ENCODE peak calls at places on chromosomes 1 and 21, in six cellular contexts. One of them, this sample, is unnamed.

GRCh38 chr1:9589144-9589718 is 520 bp downstream of the TMEM201 start:
- DNase-seq in esophagus squamous epithelium: no peak
- DNase-seq in GM12891: peak; percentile 22
- DNase-seq in heart left ventricle: no peak
- DNase-seq in HCT116: no peak
- DNase-seq in uterus: peak; percentile 33
- DNase-seq in this sample: peak; percentile 63

GRCh38 chr1:204114606-204115005 is 37.2 kb downstream of the ETNK2 start:
- DNase-seq in HCT116: no peak
- DNase-seq in esophagus squamous epithelium: no peak
- DNase-seq in heart left ventricle: no peak
- DNase-seq in uterus: no peak
- DNase-seq in GM12891: no peak
- DNase-seq in this sample: no peak

GRCh38 chr1:4778056-4778455 is 123.6 kb downstream of the AJAP1 start:
- DNase-seq in HCT116: no peak
- DNase-seq in heart left ventricle: no peak
- DNase-seq in esophagus squamous epithelium: no peak
- DNase-seq in uterus: peak; percentile 16
- DNase-seq in GM12891: no peak
- DNase-seq in this sample: peak; percentile 6

GRCh38 chr21:16078382-16078781 is 348.6 kb downstream of the USP25 start:
- DNase-seq in HCT116: no peak
- DNase-seq in uterus: no peak
- DNase-seq in heart left ventricle: no peak
- DNase-seq in esophagus squamous epithelium: no peak
- DNase-seq in GM12891: no peak
- DNase-seq in this sample: no peak

GRCh38 chr1:241531195-241532172 is 694 bp upstream of the KMO start:
- DNase-seq in HCT116: peak; percentile 63
- DNase-seq in esophagus squamous epithelium: no peak
- DNase-seq in GM12891: no peak
- DNase-seq in heart left ventricle: no peak
- DNase-seq in uterus: no peak
- DNase-seq in this sample: peak; percentile 77

GRCh38 chr1:99645199-99645598 is 714 bp upstream of the PALMD start:
- DNase-seq in uterus: peak; percentile 20
- DNase-seq in HCT116: no peak
- DNase-seq in GM12891: no peak
- DNase-seq in heart left ventricle: peak; percentile 46
- DNase-seq in esophagus squamous epithelium: no peak
- DNase-seq in this sample: no peak

GRCh38 chr1:111739222-111739983 is at the start of gene INKA2:
- DNase-seq in esophagus squamous epithelium: peak; percentile 37
- DNase-seq in HCT116: peak; percentile 74
- DNase-seq in uterus: peak; percentile 87
- DNase-seq in heart left ventricle: peak; percentile 95
- DNase-seq in GM12891: peak; percentile 85
- DNase-seq in this sample: peak; percentile 88

GRCh38 chr21:42258150-42258884 is 39.4 kb downstream of the ABCG1 start:
- DNase-seq in HCT116: peak; percentile 31
- DNase-seq in GM12891: peak; percentile 93
- DNase-seq in uterus: peak; percentile 43
- DNase-seq in heart left ventricle: peak; percentile 69
- DNase-seq in esophagus squamous epithelium: peak; percentile 32
- DNase-seq in this sample: peak; percentile 81

GRCh38 chr1:182003025-182003725 is 58.3 kb downstream of the ZNF648 start:
- DNase-seq in uterus: no peak
- DNase-seq in HCT116: no peak
- DNase-seq in heart left ventricle: peak; percentile 57
- DNase-seq in GM12891: no peak
- DNase-seq in esophagus squamous epithelium: no peak
- DNase-seq in this sample: no peak

GRCh38 chr1:206679738-206680211 is 4.9 kb upstream of the MAPKAPK2 start:
- DNase-seq in GM12891: no peak
- DNase-seq in uterus: no peak
- DNase-seq in esophagus squamous epithelium: no peak
- DNase-seq in HCT116: no peak
- DNase-seq in heart left ventricle: no peak
- DNase-seq in this sample: no peak

GRCh38 chr21:45088729-45089128 is 14.3 kb downstream of the ADARB1 start:
- DNase-seq in esophagus squamous epithelium: no peak
- DNase-seq in uterus: no peak
- DNase-seq in heart left ventricle: no peak
- DNase-seq in HCT116: no peak
- DNase-seq in GM12891: no peak
- DNase-seq in this sample: no peak

GRCh38 chr1:240492832-240493440 is 119.0 kb downstream of the GREM2 start:
- DNase-seq in GM12891: no peak
- DNase-seq in heart left ventricle: no peak
- DNase-seq in esophagus squamous epithelium: no peak
- DNase-seq in HCT116: no peak
- DNase-seq in uterus: no peak
- DNase-seq in this sample: peak; percentile 34

GRCh38 chr1:234433563-234434285 is 45.3 kb downstream of the TARBP1 start:
- DNase-seq in HCT116: no peak
- DNase-seq in heart left ventricle: no peak
- DNase-seq in esophagus squamous epithelium: no peak
- DNase-seq in GM12891: no peak
- DNase-seq in uterus: no peak
- DNase-seq in this sample: peak; percentile 5

GRCh38 chr1:225447001-225447615 is 19.3 kb upstream of the LBR start:
- DNase-seq in GM12891: no peak
- DNase-seq in uterus: no peak
- DNase-seq in heart left ventricle: no peak
- DNase-seq in HCT116: no peak
- DNase-seq in esophagus squamous epithelium: no peak
- DNase-seq in this sample: no peak

GRCh38 chr1:66723985-66724384 is 28.3 kb upstream of the DYNLT5 start:
- DNase-seq in heart left ventricle: no peak
- DNase-seq in GM12891: no peak
- DNase-seq in esophagus squamous epithelium: no peak
- DNase-seq in HCT116: no peak
- DNase-seq in uterus: no peak
- DNase-seq in this sample: no peak

GRCh38 chr1:22540311-22540710 is 23.0 kb upstream of the EPHA8 start:
- DNase-seq in uterus: no peak
- DNase-seq in HCT116: no peak
- DNase-seq in GM12891: no peak
- DNase-seq in heart left ventricle: no peak
- DNase-seq in esophagus squamous epithelium: no peak
- DNase-seq in this sample: no peak

GRCh38 chr1:10795305-10796021 is 983 bp downstream of the CASZ1 start:
- DNase-seq in GM12891: no peak
- DNase-seq in HCT116: no peak
- DNase-seq in esophagus squamous epithelium: no peak
- DNase-seq in uterus: no peak
- DNase-seq in heart left ventricle: no peak
- DNase-seq in this sample: no peak

GRCh38 chr1:193356249-193356648 is 169.8 kb upstream of the B3GALT2 start:
- DNase-seq in uterus: no peak
- DNase-seq in GM12891: no peak
- DNase-seq in esophagus squamous epithelium: no peak
- DNase-seq in HCT116: no peak
- DNase-seq in heart left ventricle: peak; percentile 29
- DNase-seq in this sample: no peak

GRCh38 chr1:182698977-182699672 is 14.7 kb upstream of the RGS8 start:
- DNase-seq in esophagus squamous epithelium: no peak
- DNase-seq in heart left ventricle: no peak
- DNase-seq in GM12891: no peak
- DNase-seq in HCT116: no peak
- DNase-seq in uterus: peak; percentile 30
- DNase-seq in this sample: no peak

GRCh38 chr1:1665815-1666251 is 7.0 kb upstream of the CDK11B start:
- DNase-seq in GM12891: no peak
- DNase-seq in esophagus squamous epithelium: no peak
- DNase-seq in uterus: no peak
- DNase-seq in HCT116: no peak
- DNase-seq in heart left ventricle: no peak
- DNase-seq in this sample: peak; percentile 60

GRCh38 chr1:236141447-236142357 is 637 bp upstream of the GPR137B start:
- DNase-seq in GM12891: peak; percentile 60
- DNase-seq in heart left ventricle: no peak
- DNase-seq in esophagus squamous epithelium: no peak
- DNase-seq in HCT116: no peak
- DNase-seq in uterus: peak; percentile 31
- DNase-seq in this sample: peak; percentile 31

GRCh38 chr1:2425875-2426274 is 13.5 kb upstream of the PEX10 start:
- DNase-seq in HCT116: no peak
- DNase-seq in GM12891: no peak
- DNase-seq in uterus: no peak
- DNase-seq in heart left ventricle: no peak
- DNase-seq in esophagus squamous epithelium: no peak
- DNase-seq in this sample: no peak

GRCh38 chr1:110529011-110529410 is 10.0 kb upstream of the KCNA10 start:
- DNase-seq in heart left ventricle: no peak
- DNase-seq in uterus: no peak
- DNase-seq in GM12891: no peak
- DNase-seq in esophagus squamous epithelium: no peak
- DNase-seq in HCT116: no peak
- DNase-seq in this sample: no peak

GRCh38 chr1:1168451-1169411 is 4.9 kb upstream of the TTLL10 start:
- DNase-seq in uterus: no peak
- DNase-seq in HCT116: no peak
- DNase-seq in heart left ventricle: no peak
- DNase-seq in GM12891: no peak
- DNase-seq in esophagus squamous epithelium: no peak
- DNase-seq in this sample: no peak

GRCh38 chr1:230066036-230066435 is 1.0 kb upstream of the GALNT2 start:
- DNase-seq in heart left ventricle: no peak
- DNase-seq in GM12891: no peak
- DNase-seq in esophagus squamous epithelium: no peak
- DNase-seq in HCT116: no peak
- DNase-seq in uterus: no peak
- DNase-seq in this sample: peak; percentile 50

GRCh38 chr1:230068952-230069684 is 2.1 kb downstream of the GALNT2 start:
- DNase-seq in uterus: no peak
- DNase-seq in esophagus squamous epithelium: no peak
- DNase-seq in HCT116: no peak
- DNase-seq in GM12891: no peak
- DNase-seq in heart left ventricle: no peak
- DNase-seq in this sample: peak; percentile 57

GRCh38 chr1:230067871-230068814 is 1.1 kb downstream of the GALNT2 start:
- DNase-seq in heart left ventricle: peak; percentile 31
- DNase-seq in GM12891: peak; percentile 31
- DNase-seq in esophagus squamous epithelium: no peak
- DNase-seq in HCT116: no peak
- DNase-seq in uterus: peak; percentile 27
- DNase-seq in this sample: peak; percentile 72

GRCh38 chr1:230067441-230067870 is 418 bp downstream of the GALNT2 start:
- DNase-seq in GM12891: peak; percentile 30
- DNase-seq in heart left ventricle: peak; percentile 25
- DNase-seq in HCT116: no peak
- DNase-seq in esophagus squamous epithelium: no peak
- DNase-seq in uterus: peak; percentile 40
- DNase-seq in this sample: peak; percentile 77

DNA sequence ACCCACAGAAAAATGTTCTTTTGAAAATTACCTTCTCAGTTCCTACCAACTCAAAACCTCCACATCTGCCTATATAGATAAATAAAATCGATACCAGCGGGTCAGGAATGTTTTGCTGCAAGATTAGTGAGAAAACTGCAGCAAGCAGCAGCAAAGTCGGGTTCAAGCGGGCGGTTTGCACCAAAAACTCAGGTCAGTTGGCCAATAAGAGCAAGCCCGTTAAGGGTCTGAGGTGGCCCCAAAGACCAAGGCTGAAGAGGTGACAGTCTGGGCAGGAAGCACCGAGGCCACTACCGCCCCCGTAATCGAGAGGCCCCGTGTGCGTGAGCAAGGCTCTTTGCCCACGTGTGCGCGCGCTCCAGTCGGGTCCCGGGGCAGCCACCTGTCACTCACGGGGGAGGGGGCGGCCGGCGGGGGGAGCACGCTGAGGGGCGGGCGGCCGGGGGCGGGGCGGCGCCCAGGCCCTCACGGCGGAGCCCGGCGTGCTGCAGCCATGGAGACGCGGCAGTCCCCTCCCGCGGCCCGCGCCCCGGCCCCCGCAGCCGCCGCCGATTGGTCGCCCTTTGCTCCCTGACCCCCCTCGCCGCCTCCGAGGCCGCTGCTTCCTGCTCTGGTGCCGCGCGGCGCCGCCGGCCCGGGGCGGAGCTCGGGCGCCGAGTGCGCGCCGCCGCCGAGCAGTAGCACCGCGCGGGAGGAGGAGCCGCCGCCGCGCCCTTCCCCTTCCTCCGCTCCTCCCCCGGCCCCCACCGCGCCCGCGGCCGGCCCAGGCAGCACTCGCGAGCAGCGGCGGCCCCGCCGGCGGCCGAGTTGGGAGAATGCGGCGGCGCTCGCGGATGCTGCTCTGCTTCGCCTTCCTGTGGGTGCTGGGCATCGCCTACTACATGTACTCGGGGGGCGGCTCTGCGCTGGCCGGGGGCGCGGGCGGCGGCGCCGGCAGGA is at the start of gene GALNT2:
- DNase-seq in GM12891: peak; percentile 95
- DNase-seq in HCT116: peak; percentile 52
- DNase-seq in uterus: peak; percentile 86
- DNase-seq in heart left ventricle: peak; percentile 92
- DNase-seq in esophagus squamous epithelium: peak; percentile 68
- DNase-seq in this sample: peak; percentile 95
- TF ChIP-seq POLR2A in GM12891: peak; percentile 50
- TF ChIP-seq POLR2A in HCT116: peak; percentile 32
- TF ChIP-seq POLR2A in uterus: peak; percentile 85
- TF ChIP-seq POLR2A in heart left ventricle: peak; percentile 57
- TF ChIP-seq POLR2A in esophagus squamous epithelium: peak; percentile 85
- TF ChIP-seq POLR2A in this sample: peak; percentile 55

GRCh38 chr1:180530501-180530900 is 28.1 kb upstream of the ACBD6 start:
- DNase-seq in esophagus squamous epithelium: no peak
- DNase-seq in heart left ventricle: peak; percentile 53
- DNase-seq in GM12891: no peak
- DNase-seq in HCT116: no peak
- DNase-seq in uterus: no peak
- DNase-seq in this sample: no peak
- TF ChIP-seq POLR2A in esophagus squamous epithelium: no peak
- TF ChIP-seq POLR2A in heart left ventricle: no peak
- TF ChIP-seq POLR2A in GM12891: no peak
- TF ChIP-seq POLR2A in HCT116: no peak
- TF ChIP-seq POLR2A in uterus: no peak
- TF ChIP-seq POLR2A in this sample: no peak

GRCh38 chr1:53946252-53947171 is at the start of gene LRRC42:
- DNase-seq in GM12891: no peak
- DNase-seq in uterus: no peak
- DNase-seq in heart left ventricle: no peak
- DNase-seq in esophagus squamous epithelium: no peak
- DNase-seq in HCT116: no peak
- DNase-seq in this sample: peak; percentile 94
- TF ChIP-seq POLR2A in GM12891: no peak
- TF ChIP-seq POLR2A in uterus: no peak
- TF ChIP-seq POLR2A in heart left ventricle: no peak
- TF ChIP-seq POLR2A in esophagus squamous epithelium: no peak
- TF ChIP-seq POLR2A in HCT116: no peak
- TF ChIP-seq POLR2A in this sample: no peak

DNA sequence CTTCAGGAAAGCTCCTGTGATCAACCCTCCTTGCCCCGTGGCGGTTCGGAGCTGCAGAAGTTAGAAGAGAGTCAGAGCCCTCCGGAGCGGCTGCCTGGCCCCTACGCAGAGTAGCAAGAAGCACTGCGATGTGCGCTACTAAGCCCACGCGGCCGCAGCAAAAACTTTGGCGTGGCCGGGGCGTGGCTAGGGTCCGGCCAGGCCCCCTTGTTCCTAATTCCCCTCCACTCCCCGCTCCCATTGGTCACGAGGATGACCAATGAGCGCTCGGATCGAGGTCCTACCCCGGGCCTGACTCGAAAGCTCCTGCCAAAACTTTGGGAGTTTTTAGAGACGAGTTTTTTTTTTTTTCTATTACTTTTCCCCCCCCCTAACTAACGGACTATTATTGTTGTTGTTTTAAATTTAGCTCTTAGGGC is at the start of gene HLX:
- DNase-seq in GM12891: peak; percentile 53
- DNase-seq in uterus: peak; percentile 84
- DNase-seq in heart left ventricle: peak; percentile 95
- DNase-seq in HCT116: peak; percentile 56
- DNase-seq in esophagus squamous epithelium: peak; percentile 60
- DNase-seq in this sample: peak; percentile 89
- TF ChIP-seq POLR2A in GM12891: no peak
- TF ChIP-seq POLR2A in uterus: peak; percentile 60
- TF ChIP-seq POLR2A in heart left ventricle: peak; percentile 42
- TF ChIP-seq POLR2A in HCT116: peak; percentile 34
- TF ChIP-seq POLR2A in esophagus squamous epithelium: peak; percentile 82
- TF ChIP-seq POLR2A in this sample: no peak

This sample was measured in erythroblast.